ENCODE peak calls at places on chromosomes 7 and 10, in seven cellular contexts. Q is left cardiac atrium; R is heart left ventricle; V is ELR; T is effector memory CD8-positive, alpha-beta T cell; B is T-cell; F is ELF-1. N is an unnamed sample.

GRCh38 chr7:155464183-155464582 is 6.3 kb downstream of the EN2 start:
- DNase-seq in F (no peak), Q (no peak), T (no peak), R (no peak), B (no peak), V (no peak), N (no peak)

GRCh38 chr10:18523858-18524257 is 127.5 kb downstream of the NSUN6 start:
- DNase-seq in Q (no peak), B (no peak), R (no peak), T (no peak), F (no peak), V (no peak), N (no peak)

GRCh38 chr10:69629897-69630650 is at the start of gene FAM241B:
- DNase-seq in R (peak; percentile 75), Q (peak; percentile 72), B (peak; percentile 70), F (peak; percentile 73), V (peak; percentile 65), T (peak; percentile 69), N (peak; percentile 68)

GRCh38 chr10:130251766-130252165 is 115.6 kb downstream of the GLRX3 start:
- DNase-seq in B (no peak), F (no peak), T (no peak), Q (no peak), V (no peak), R (no peak), N (no peak)

GRCh38 chr7:40299097-40299496 is 164.3 kb downstream of the SUGCT start:
- DNase-seq in T (no peak), R (no peak), V (peak; percentile 92), F (peak; percentile 6), Q (no peak), B (no peak), N (peak; percentile 37)

GRCh38 chr7:100887186-100887954 is 2.1 kb downstream of the UFSP1 start:
- DNase-seq in V (no peak), B (peak; percentile 63), F (no peak), Q (no peak), R (no peak), T (peak; percentile 38), N (peak; percentile 29)

GRCh38 chr10:127989481-127989964 is 82.6 kb downstream of the PTPRE start:
- DNase-seq in R (no peak), Q (no peak), F (no peak), T (no peak), B (no peak), V (no peak), N (peak; percentile 17)

GRCh38 chr7:155316427-155317113 is 18.9 kb downstream of the INSIG1 start:
- DNase-seq in F (no peak), V (no peak), Q (no peak), B (no peak), R (no peak), T (no peak), N (peak; percentile 97)

GRCh38 chr7:127833641-127834040 is 181.6 kb downstream of the SND1 start:
- DNase-seq in B (no peak), R (no peak), Q (no peak), V (no peak), F (no peak), T (no peak), N (no peak)

GRCh38 chr7:105690286-105690915 is 109.1 kb upstream of the EFCAB10 start:
- DNase-seq in T (no peak), B (no peak), F (peak; percentile 69), V (peak; percentile 61), Q (no peak), R (no peak), N (peak; percentile 28)

GRCh38 chr10:110834622-110835219 is 37.0 kb upstream of the PDCD4 start:
- DNase-seq in F (peak; percentile 86), V (no peak), B (peak; percentile 62), T (no peak), R (no peak), Q (peak; percentile 43), N (no peak)

GRCh38 chr10:44353721-44354120 is 31.2 kb downstream of the CXCL12 start:
- DNase-seq in V (no peak), F (no peak), T (no peak), B (no peak), Q (no peak), R (no peak), N (no peak)

GRCh38 chr10:118832242-118832651 is 77.5 kb upstream of the CACUL1 start:
- DNase-seq in R (peak; percentile 80), T (no peak), V (peak; percentile 16), F (no peak), Q (peak; percentile 78), B (no peak), N (no peak)

GRCh38 chr10:75187961-75188426 is 22.6 kb upstream of the VDAC2 start:
- DNase-seq in R (no peak), Q (peak; percentile 45), B (peak; percentile 80), T (peak; percentile 63), V (peak; percentile 79), F (peak; percentile 62), N (peak; percentile 80)

GRCh38 chr7:149804106-149804505 is 30.7 kb upstream of the ZNF467 start:
- DNase-seq in R (no peak), V (no peak), T (no peak), B (no peak), F (no peak), Q (no peak), N (no peak)

GRCh38 chr10:31620236-31621151 is 301.5 kb downstream of the ZEB1 start:
- DNase-seq in F (peak; percentile 51), Q (peak; percentile 76), R (peak; percentile 83), B (no peak), T (no peak), V (peak; percentile 63), N (peak; percentile 82)

GRCh38 chr7:123738808-123739207 is 10.0 kb downstream of the WASL start:
- DNase-seq in B (no peak), Q (no peak), R (no peak), V (no peak), T (no peak), F (no peak), N (no peak)

GRCh38 chr7:23811540-23811939 is 101.5 kb downstream of the STK31 start:
- DNase-seq in V (peak; percentile 55), B (no peak), F (no peak), T (no peak), Q (no peak), R (no peak), N (peak; percentile 47)

GRCh38 chr7:66380285-66380888 is 175.3 kb downstream of the TPST1 start:
- DNase-seq in Q (no peak), V (peak; percentile 91), B (no peak), F (no peak), T (no peak), R (no peak), N (peak; percentile 66)

GRCh38 chr7:146321301-146321700 is 204.7 kb downstream of the CNTNAP2 start:
- DNase-seq in F (no peak), R (no peak), V (no peak), T (no peak), B (no peak), Q (no peak), N (no peak)

GRCh38 chr10:61588770-61589211 is 73.9 kb upstream of the CABCOCO1 start:
- DNase-seq in V (peak; percentile 12), T (no peak), B (no peak), F (no peak), Q (peak; percentile 33), R (no peak), N (no peak)

GRCh38 chr10:78664929-78665525 is 403.7 kb upstream of the ZMIZ1 start:
- DNase-seq in Q (no peak), R (no peak), T (no peak), V (peak; percentile 40), B (no peak), F (no peak), N (peak; percentile 63)

GRCh38 chr7:20929199-20929598 is 142.5 kb upstream of the SP8 start:
- DNase-seq in V (no peak), Q (no peak), T (no peak), B (no peak), F (no peak), R (no peak), N (no peak)

N was measured in trophoblast cell.